ENCODE peak calls at places on chromosomes 2 and 18, in eight cellular contexts. E is amniotic epithelial cell; J is activated CD8-positive, alpha-beta memory T cell treated with anti-CD3 and anti-CD28 coated beads for 1 hour; F is non-pigmented ciliary epithelial cell; Z is transverse colon; Y is substantia nigra; P is neuronal stem cell; K is myocyte. U is an unnamed sample.

GRCh38 chr2:106638043-106638442 is 150.9 kb downstream of the CD8B2 start:
- DNase-seq in F (peak), Z (no peak), Y (no peak), E (peak), J (no peak), P (no peak), K (peak), U (no peak)

GRCh38 chr2:128319773-128320608 is 1.3 kb upstream of the HS6ST1 start:
- DNase-seq in K (no peak), Y (no peak), P (no peak), Z (no peak), E (no peak), J (no peak), F (no peak), U (no peak)

GRCh38 chr2:210752532-210752931 is 196.1 kb downstream of the CPS1 start:
- DNase-seq in F (no peak), J (no peak), E (no peak), Y (no peak), K (no peak), P (no peak), Z (no peak), U (no peak)

GRCh38 chr18:67385455-67385854 is 131.1 kb downstream of the DSEL start:
- DNase-seq in K (no peak), F (no peak), J (no peak), Y (no peak), P (no peak), Z (no peak), E (peak), U (no peak)

GRCh38 chr18:58978916-58979315 is 114.2 kb downstream of the ZNF532 start:
- DNase-seq in E (no peak), P (no peak), Y (no peak), Z (no peak), K (no peak), F (no peak), J (no peak), U (no peak)

GRCh38 chr18:13429016-13429415 is 210.5 kb downstream of the LDLRAD4 start:
- DNase-seq in K (no peak), Z (no peak), P (no peak), Y (no peak), E (no peak), J (no peak), F (no peak), U (no peak)

GRCh38 chr2:39119732-39120520 is 925 bp downstream of the SOS1 start:
- DNase-seq in P (peak), E (peak), Y (peak), Z (peak), J (peak), F (no peak), K (peak), U (no peak)

GRCh38 chr2:201915446-201915845 is 109.1 kb downstream of the CDK15 start:
- DNase-seq in Y (no peak), F (no peak), K (no peak), E (no peak), P (no peak), Z (no peak), J (no peak), U (no peak)

GRCh38 chr2:240578110-240578450 is 8.5 kb upstream of the CAPN10 start:
- DNase-seq in F (no peak), Y (no peak), K (no peak), E (no peak), Z (no peak), J (no peak), P (no peak), U (no peak)

GRCh38 chr2:118668431-118669424 is 178.7 kb downstream of the EN1 start:
- DNase-seq in E (peak), Z (no peak), Y (no peak), K (peak), F (peak), P (peak), J (no peak), U (no peak)

GRCh38 chr2:120526047-120526562 is 180.2 kb downstream of the INHBB start:
- DNase-seq in F (no peak), Y (no peak), Z (no peak), E (no peak), P (no peak), K (no peak), J (no peak), U (no peak)

GRCh38 chr2:18118703-18119102 is 240.2 kb downstream of the KCNS3 start:
- DNase-seq in P (no peak), Y (no peak), Z (no peak), J (no peak), E (peak), K (no peak), F (no peak), U (no peak)

GRCh38 chr18:46622999-46623398 is 34.0 kb downstream of the LOXHD1 start:
- DNase-seq in F (no peak), P (no peak), E (no peak), J (no peak), K (peak), Y (no peak), Z (no peak), U (no peak)

GRCh38 chr18:27673861-27674260 is 488.8 kb upstream of the CHST9 start:
- DNase-seq in Z (no peak), K (no peak), E (no peak), F (no peak), J (no peak), Y (no peak), P (no peak), U (no peak)

GRCh38 chr2:172996387-172996961 is 79.2 kb upstream of the MAP3K20 start:
- DNase-seq in J (no peak), F (no peak), Y (no peak), Z (no peak), K (no peak), P (no peak), E (peak), U (no peak)

GRCh38 chr18:449374-449773 is 51.1 kb downstream of the COLEC12 start:
- DNase-seq in P (no peak), K (no peak), F (no peak), Z (no peak), Y (no peak), J (no peak), E (no peak), U (no peak)

U was measured in iPS DF 6.9.